ENCODE peak calls at places on chromosomes 2 and 18, in four cellular contexts. One of them, this sample, is unnamed.

GRCh38 chr18:35710581-35710980 is 129.0 kb downstream of the GALNT1 start:
- DNase-seq in OCI-LY7: no peak
- DNase-seq in PC-9: no peak
- DNase-seq in SK-N-SH: no peak
- DNase-seq in this sample: no peak

GRCh38 chr18:8617907-8618306 is 8.7 kb downstream of the RAB12 start:
- DNase-seq in OCI-LY7: no peak
- DNase-seq in SK-N-SH: no peak
- DNase-seq in PC-9: no peak
- DNase-seq in this sample: no peak

GRCh38 chr2:119248311-119248710 is 24.7 kb downstream of the STEAP3 start:
- DNase-seq in PC-9: no peak
- DNase-seq in OCI-LY7: no peak
- DNase-seq in SK-N-SH: no peak
- DNase-seq in this sample: no peak

GRCh38 chr18:48324651-48325050 is 84.5 kb downstream of the ZBTB7C start:
- DNase-seq in PC-9: no peak
- DNase-seq in SK-N-SH: peak; percentile 42
- DNase-seq in OCI-LY7: no peak
- DNase-seq in this sample: no peak

GRCh38 chr18:4004176-4004829 is 450.8 kb downstream of the DLGAP1 start:
- DNase-seq in SK-N-SH: no peak
- DNase-seq in PC-9: no peak
- DNase-seq in OCI-LY7: no peak
- DNase-seq in this sample: peak; percentile 31

GRCh38 chr2:85154048-85154753 is 21.0 kb downstream of the TCF7L1 start:
- DNase-seq in OCI-LY7: no peak
- DNase-seq in PC-9: no peak
- DNase-seq in SK-N-SH: no peak
- DNase-seq in this sample: no peak

GRCh38 chr2:66604911-66605310 is 170.0 kb downstream of the MEIS1 start:
- DNase-seq in PC-9: no peak
- DNase-seq in SK-N-SH: no peak
- DNase-seq in OCI-LY7: no peak
- DNase-seq in this sample: no peak

GRCh38 chr18:80245781-80246655 is 1.3 kb downstream of the PARD6G start:
- DNase-seq in PC-9: no peak
- DNase-seq in SK-N-SH: peak; percentile 92
- DNase-seq in OCI-LY7: no peak
- DNase-seq in this sample: no peak

GRCh38 chr2:74531666-74532065 is 1.9 kb downstream of the HTRA2 start:
- DNase-seq in OCI-LY7: no peak
- DNase-seq in PC-9: no peak
- DNase-seq in SK-N-SH: no peak
- DNase-seq in this sample: no peak

GRCh38 chr18:23237524-23238151 is 102.4 kb downstream of the CABLES1 start:
- DNase-seq in SK-N-SH: no peak
- DNase-seq in OCI-LY7: peak; percentile 93
- DNase-seq in PC-9: no peak
- DNase-seq in this sample: no peak

GRCh38 chr2:9692392-9693137 is 61.8 kb upstream of the YWHAQ start:
- DNase-seq in PC-9: no peak
- DNase-seq in SK-N-SH: peak; percentile 14
- DNase-seq in OCI-LY7: no peak
- DNase-seq in this sample: no peak

GRCh38 chr2:215839816-215840215 is 173.5 kb downstream of the MREG start:
- DNase-seq in OCI-LY7: no peak
- DNase-seq in SK-N-SH: no peak
- DNase-seq in PC-9: no peak
- DNase-seq in this sample: no peak

GRCh38 chr2:650343-651310 is 26.6 kb downstream of the TMEM18 start:
- DNase-seq in PC-9: no peak
- DNase-seq in SK-N-SH: no peak
- DNase-seq in OCI-LY7: no peak
- DNase-seq in this sample: no peak

GRCh38 chr18:41543815-41544214 is 411.2 kb upstream of the PIK3C3 start:
- DNase-seq in OCI-LY7: no peak
- DNase-seq in PC-9: no peak
- DNase-seq in SK-N-SH: no peak
- DNase-seq in this sample: no peak
- H3K9me2 ChIP-seq in OCI-LY7: no peaks in the 10 kb centered on the region
- H3K9me2 ChIP-seq in PC-9: no peaks in the 10 kb centered on the region
- H3K9me2 ChIP-seq in SK-N-SH: no peaks in the 10 kb centered on the region
- H3K9me2 ChIP-seq in this sample: no peaks in the 10 kb centered on the region

DNA sequence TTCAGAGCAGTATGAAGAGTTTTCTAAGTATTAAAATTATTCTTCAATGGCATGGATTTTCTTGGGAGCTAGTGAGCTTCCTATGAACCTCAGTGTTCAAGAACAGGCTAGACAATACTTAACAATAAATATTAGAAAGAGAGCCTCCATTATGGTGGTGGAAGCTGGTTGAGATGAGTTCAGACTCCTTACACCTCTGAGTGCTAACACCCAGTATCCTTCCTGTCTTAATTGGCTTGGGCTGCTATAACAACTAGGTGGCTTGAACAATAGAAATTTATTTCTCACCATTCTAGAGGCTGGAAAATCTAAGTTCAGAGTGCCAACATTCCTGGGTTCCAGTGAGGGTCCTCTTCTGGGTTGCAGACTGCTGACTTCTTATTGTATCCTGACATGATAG is 369.4 kb upstream of the HNRNPA3 start:
- DNase-seq in PC-9: no peak
- DNase-seq in OCI-LY7: no peak
- DNase-seq in SK-N-SH: no peak
- DNase-seq in this sample: no peak
- H3K9me2 ChIP-seq in PC-9: no peaks in the 10 kb centered on the region
- H3K9me2 ChIP-seq in OCI-LY7: no peaks in the 10 kb centered on the region
- H3K9me2 ChIP-seq in SK-N-SH: no peaks in the 10 kb centered on the region
- H3K9me2 ChIP-seq in this sample: no peaks in the 10 kb centered on the region

GRCh38 chr2:128639693-128640092 is 321.0 kb upstream of the HS6ST1 start:
- DNase-seq in OCI-LY7: no peak
- DNase-seq in SK-N-SH: no peak
- DNase-seq in PC-9: no peak
- DNase-seq in this sample: no peak
- H3K9me2 ChIP-seq in OCI-LY7: no peaks in the 10 kb centered on the region
- H3K9me2 ChIP-seq in SK-N-SH: no peaks in the 10 kb centered on the region
- H3K9me2 ChIP-seq in PC-9: no peaks in the 10 kb centered on the region
- H3K9me2 ChIP-seq in this sample: no peaks in the 10 kb centered on the region

GRCh38 chr2:128640847-128641360 is 322.2 kb upstream of the HS6ST1 start:
- DNase-seq in OCI-LY7: no peak
- DNase-seq in SK-N-SH: no peak
- DNase-seq in PC-9: no peak
- DNase-seq in this sample: no peak
- H3K9me2 ChIP-seq in OCI-LY7: no peaks in the 10 kb centered on the region
- H3K9me2 ChIP-seq in SK-N-SH: no peaks in the 10 kb centered on the region
- H3K9me2 ChIP-seq in PC-9: no peaks in the 10 kb centered on the region
- H3K9me2 ChIP-seq in this sample: no peaks in the 10 kb centered on the region

GRCh38 chr2:128638741-128639477 is 320.2 kb upstream of the HS6ST1 start:
- DNase-seq in OCI-LY7: no peak
- DNase-seq in SK-N-SH: peak; percentile 42
- DNase-seq in PC-9: peak; percentile 63
- DNase-seq in this sample: no peak
- H3K9me2 ChIP-seq in OCI-LY7: no peaks in the 10 kb centered on the region
- H3K9me2 ChIP-seq in SK-N-SH: no peaks in the 10 kb centered on the region
- H3K9me2 ChIP-seq in PC-9: no peaks in the 10 kb centered on the region
- H3K9me2 ChIP-seq in this sample: no peaks in the 10 kb centered on the region

DNA sequence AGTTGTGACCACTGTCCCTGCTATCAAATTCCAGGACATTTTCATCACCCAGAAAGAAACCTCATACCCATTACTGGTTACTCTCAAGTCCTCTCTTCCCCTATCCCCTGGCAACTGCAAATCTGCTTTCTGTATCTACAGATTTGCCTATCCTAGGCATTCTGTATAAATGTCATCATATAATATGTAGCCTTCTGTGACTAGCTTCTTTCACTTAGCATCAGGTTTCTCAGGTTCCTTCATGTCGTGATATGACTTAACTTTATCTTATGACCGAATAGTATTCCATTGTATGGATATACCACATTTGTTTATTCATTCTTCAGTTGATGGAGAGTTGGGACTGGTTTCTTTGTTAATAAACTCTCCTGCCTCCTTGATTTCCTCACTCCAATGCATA is 60.5 kb downstream of the PMAIP1 start:
- DNase-seq in PC-9: no peak
- DNase-seq in OCI-LY7: no peak
- DNase-seq in SK-N-SH: no peak
- DNase-seq in this sample: no peak
- H3K9me2 ChIP-seq in PC-9: no peaks in the 10 kb centered on the region
- H3K9me2 ChIP-seq in OCI-LY7: no peaks in the 10 kb centered on the region
- H3K9me2 ChIP-seq in SK-N-SH: no peaks in the 10 kb centered on the region
- H3K9me2 ChIP-seq in this sample: no peaks in the 10 kb centered on the region